ENCODE peak calls at places on chromosome 13, in ten cellular contexts. One of them, this sample, is unnamed.

GRCh38 chr13:103539265-103539664 is 473.0 kb upstream of the SLC10A2 start:
- DNase-seq in substantia nigra: peak; percentile 1
- DNase-seq in keratinocyte: no peak
- DNase-seq in fibroblast of lung: no peak
- DNase-seq in cardiac muscle cell: no peak
- DNase-seq in left lung: no peak
- DNase-seq in GM23338: peak; percentile 26
- DNase-seq in heart left ventricle: no peak
- DNase-seq in Peyer's patch: no peak
- DNase-seq in A549: no peak
- DNase-seq in this sample: no peak

GRCh38 chr13:40351537-40352384 is 314.7 kb downstream of the FOXO1 start:
- DNase-seq in substantia nigra: no peak
- DNase-seq in keratinocyte: no peak
- DNase-seq in fibroblast of lung: no peak
- DNase-seq in cardiac muscle cell: no peak
- DNase-seq in left lung: no peak
- DNase-seq in GM23338: no peak
- DNase-seq in heart left ventricle: no peak
- DNase-seq in Peyer's patch: no peak
- DNase-seq in A549: no peak
- DNase-seq in this sample: no peak

GRCh38 chr13:79723462-79724116 is 242.6 kb downstream of the NDFIP2 start:
- DNase-seq in substantia nigra: no peak
- DNase-seq in keratinocyte: no peak
- DNase-seq in fibroblast of lung: no peak
- DNase-seq in cardiac muscle cell: peak; percentile 27
- DNase-seq in left lung: no peak
- DNase-seq in GM23338: no peak
- DNase-seq in heart left ventricle: peak; percentile 31
- DNase-seq in Peyer's patch: no peak
- DNase-seq in A549: no peak
- DNase-seq in this sample: no peak

GRCh38 chr13:100887729-100888151 is 213.1 kb upstream of the TMTC4 start:
- DNase-seq in substantia nigra: no peak
- DNase-seq in keratinocyte: no peak
- DNase-seq in fibroblast of lung: peak; percentile 46
- DNase-seq in cardiac muscle cell: peak; percentile 13
- DNase-seq in left lung: no peak
- DNase-seq in GM23338: no peak
- DNase-seq in heart left ventricle: no peak
- DNase-seq in Peyer's patch: no peak
- DNase-seq in A549: no peak
- DNase-seq in this sample: no peak

GRCh38 chr13:26968431-26969335 is 202.9 kb downstream of the USP12 start:
- DNase-seq in substantia nigra: no peak
- DNase-seq in keratinocyte: no peak
- DNase-seq in fibroblast of lung: no peak
- DNase-seq in cardiac muscle cell: peak; percentile 41
- DNase-seq in left lung: no peak
- DNase-seq in GM23338: no peak
- DNase-seq in heart left ventricle: no peak
- DNase-seq in Peyer's patch: peak; percentile 82
- DNase-seq in A549: no peak
- DNase-seq in this sample: no peak

GRCh38 chr13:31503626-31504025 is 235.7 kb upstream of the RXFP2 start:
- DNase-seq in substantia nigra: no peak
- DNase-seq in keratinocyte: no peak
- DNase-seq in fibroblast of lung: no peak
- DNase-seq in cardiac muscle cell: no peak
- DNase-seq in left lung: no peak
- DNase-seq in GM23338: no peak
- DNase-seq in heart left ventricle: no peak
- DNase-seq in Peyer's patch: no peak
- DNase-seq in A549: no peak
- DNase-seq in this sample: no peak

GRCh38 chr13:50910483-50910805 is 853 bp downstream of the RNASEH2B start:
- DNase-seq in substantia nigra: no peak
- DNase-seq in keratinocyte: no peak
- DNase-seq in fibroblast of lung: peak; percentile 54
- DNase-seq in cardiac muscle cell: peak; percentile 46
- DNase-seq in left lung: no peak
- DNase-seq in GM23338: peak; percentile 68
- DNase-seq in heart left ventricle: peak; percentile 41
- DNase-seq in Peyer's patch: no peak
- DNase-seq in A549: peak; percentile 25
- DNase-seq in this sample: no peak

GRCh38 chr13:50917572-50917971 is 8.0 kb downstream of the RNASEH2B start:
- DNase-seq in substantia nigra: no peak
- DNase-seq in keratinocyte: no peak
- DNase-seq in fibroblast of lung: no peak
- DNase-seq in cardiac muscle cell: no peak
- DNase-seq in left lung: no peak
- DNase-seq in GM23338: no peak
- DNase-seq in heart left ventricle: no peak
- DNase-seq in Peyer's patch: no peak
- DNase-seq in A549: no peak
- DNase-seq in this sample: no peak

GRCh38 chr13:79423801-79424642 is 18.0 kb upstream of the RBM26 start:
- DNase-seq in substantia nigra: no peak
- DNase-seq in keratinocyte: no peak
- DNase-seq in fibroblast of lung: peak; percentile 76
- DNase-seq in cardiac muscle cell: peak; percentile 71
- DNase-seq in left lung: no peak
- DNase-seq in GM23338: peak; percentile 75
- DNase-seq in heart left ventricle: no peak
- DNase-seq in Peyer's patch: no peak
- DNase-seq in A549: no peak
- DNase-seq in this sample: no peak

GRCh38 chr13:50123515-50123861 is 108.2 kb downstream of the KCNRG start:
- DNase-seq in substantia nigra: no peak
- DNase-seq in keratinocyte: no peak
- DNase-seq in fibroblast of lung: no peak
- DNase-seq in cardiac muscle cell: no peak
- DNase-seq in left lung: no peak
- DNase-seq in GM23338: no peak
- DNase-seq in heart left ventricle: no peak
- DNase-seq in Peyer's patch: no peak
- DNase-seq in A549: no peak
- DNase-seq in this sample: no peak

DNA sequence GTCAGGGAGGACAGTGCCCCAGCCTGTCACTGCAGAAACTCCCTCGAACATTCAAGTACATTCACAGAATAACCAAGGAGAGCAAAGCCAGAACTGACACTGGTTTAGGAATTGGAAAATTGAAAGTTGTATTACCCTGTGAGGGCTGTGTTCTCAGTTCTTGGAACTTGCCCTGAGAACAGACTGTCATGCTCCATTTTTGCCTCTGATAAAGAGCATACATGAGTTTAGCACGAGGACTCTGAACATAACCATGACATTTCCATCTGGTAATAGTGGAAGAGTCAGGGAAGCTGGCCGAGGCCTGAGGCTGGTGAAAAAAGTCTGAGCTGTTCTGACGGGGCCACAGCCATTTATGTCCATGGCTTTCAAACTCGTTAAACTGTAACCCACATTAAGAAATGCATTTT is 15.2 kb upstream of the SLC25A30 start:
- DNase-seq in substantia nigra: no peak
- DNase-seq in keratinocyte: no peak
- DNase-seq in fibroblast of lung: no peak
- DNase-seq in cardiac muscle cell: no peak
- DNase-seq in left lung: no peak
- DNase-seq in GM23338: no peak
- DNase-seq in heart left ventricle: no peak
- DNase-seq in Peyer's patch: no peak
- DNase-seq in A549: no peak
- DNase-seq in this sample: no peak
- H3K27ac ChIP-seq in substantia nigra: no peak overlapping the region
- H3K27ac ChIP-seq in keratinocyte: no peak overlapping the region
- H3K27ac ChIP-seq in fibroblast of lung: no peak overlapping the region
- H3K27ac ChIP-seq in cardiac muscle cell: peak overlapping the region; percentile 76
- H3K27ac ChIP-seq in left lung: no peak overlapping the region
- H3K27ac ChIP-seq in GM23338: no peak overlapping the region
- H3K27ac ChIP-seq in heart left ventricle: peak overlapping the region; percentile 85
- H3K27ac ChIP-seq in Peyer's patch: peak overlapping the region; percentile 34
- H3K27ac ChIP-seq in A549: no peak overlapping the region
- H3K27ac ChIP-seq in this sample: no peak overlapping the region

DNA sequence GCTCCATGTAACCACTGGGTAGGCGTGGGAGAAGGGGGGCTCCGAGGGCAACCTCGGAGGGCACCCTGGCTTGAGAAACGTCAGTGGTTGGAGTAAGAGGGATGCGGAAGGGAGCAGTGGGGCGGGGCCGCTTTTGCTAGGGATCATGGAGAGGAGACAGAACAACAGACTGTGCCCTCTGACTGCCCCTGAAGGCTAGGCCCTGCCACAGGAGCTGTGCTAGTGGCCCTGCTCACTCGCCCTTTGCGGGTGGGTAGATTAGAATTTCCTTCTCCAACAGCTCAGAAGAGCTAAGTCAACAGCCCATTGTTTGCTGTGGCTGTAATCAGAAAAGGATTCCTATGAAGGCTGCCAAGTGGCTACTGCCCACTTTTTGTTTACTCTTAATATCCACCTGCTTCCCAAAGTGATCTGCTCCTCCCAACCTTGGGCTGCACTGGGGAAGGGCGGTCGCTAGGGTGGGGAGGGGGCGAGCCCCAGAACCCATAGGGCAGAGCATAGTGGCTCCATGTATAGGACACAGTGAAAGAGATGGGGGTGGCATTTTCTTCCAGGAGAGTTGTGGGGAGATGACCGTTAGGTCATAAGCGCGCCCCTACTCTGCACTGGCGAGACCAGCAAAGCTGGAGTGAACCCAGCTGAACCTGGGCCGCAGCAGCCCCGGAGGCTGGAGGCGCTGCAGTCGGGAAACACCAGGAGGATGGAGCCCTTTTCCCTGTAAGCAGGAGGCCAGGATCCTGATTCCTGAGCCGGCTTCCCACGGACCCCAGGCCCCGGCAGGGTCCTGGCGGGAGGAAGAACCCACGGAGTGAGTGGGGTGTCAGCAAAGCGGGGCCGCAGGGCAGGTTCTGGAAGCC is 1.9 kb upstream of the C1QTNF9 start:
- DNase-seq in substantia nigra: no peak
- DNase-seq in keratinocyte: no peak
- DNase-seq in fibroblast of lung: no peak
- DNase-seq in cardiac muscle cell: peak; percentile 3
- DNase-seq in left lung: peak; percentile 76
- DNase-seq in GM23338: no peak
- DNase-seq in heart left ventricle: no peak
- DNase-seq in Peyer's patch: no peak
- DNase-seq in A549: no peak
- DNase-seq in this sample: no peak
- H3K27ac ChIP-seq in substantia nigra: no peak overlapping the region
- H3K27ac ChIP-seq in keratinocyte: no peak overlapping the region
- H3K27ac ChIP-seq in fibroblast of lung: no peak overlapping the region
- H3K27ac ChIP-seq in cardiac muscle cell: no peak overlapping the region
- H3K27ac ChIP-seq in left lung: no peak overlapping the region
- H3K27ac ChIP-seq in GM23338: no peak overlapping the region
- H3K27ac ChIP-seq in heart left ventricle: peak overlapping the region; percentile 14
- H3K27ac ChIP-seq in Peyer's patch: no peak overlapping the region
- H3K27ac ChIP-seq in A549: no peak overlapping the region
- H3K27ac ChIP-seq in this sample: no peak overlapping the region

GRCh38 chr13:48487968-48488367 is 44.9 kb downstream of the RCBTB2 start:
- DNase-seq in substantia nigra: no peak
- DNase-seq in keratinocyte: no peak
- DNase-seq in fibroblast of lung: no peak
- DNase-seq in cardiac muscle cell: no peak
- DNase-seq in left lung: no peak
- DNase-seq in GM23338: no peak
- DNase-seq in heart left ventricle: no peak
- DNase-seq in Peyer's patch: no peak
- DNase-seq in A549: no peak
- DNase-seq in this sample: no peak
- H3K27ac ChIP-seq in substantia nigra: no peak overlapping the region
- H3K27ac ChIP-seq in keratinocyte: no peak overlapping the region
- H3K27ac ChIP-seq in fibroblast of lung: no peak overlapping the region
- H3K27ac ChIP-seq in cardiac muscle cell: no peak overlapping the region
- H3K27ac ChIP-seq in left lung: no peak overlapping the region
- H3K27ac ChIP-seq in GM23338: no peak overlapping the region
- H3K27ac ChIP-seq in heart left ventricle: no peak overlapping the region
- H3K27ac ChIP-seq in Peyer's patch: no peak overlapping the region
- H3K27ac ChIP-seq in A549: no peak overlapping the region
- H3K27ac ChIP-seq in this sample: no peak overlapping the region

GRCh38 chr13:46296465-46296822 is 84.7 kb downstream of the LRRC63 start:
- DNase-seq in substantia nigra: no peak
- DNase-seq in keratinocyte: no peak
- DNase-seq in fibroblast of lung: no peak
- DNase-seq in cardiac muscle cell: no peak
- DNase-seq in left lung: no peak
- DNase-seq in GM23338: no peak
- DNase-seq in heart left ventricle: no peak
- DNase-seq in Peyer's patch: no peak
- DNase-seq in A549: no peak
- DNase-seq in this sample: no peak

GRCh38 chr13:46297338-46297737 is 85.6 kb downstream of the LRRC63 start:
- DNase-seq in substantia nigra: no peak
- DNase-seq in keratinocyte: no peak
- DNase-seq in fibroblast of lung: peak; percentile 70
- DNase-seq in cardiac muscle cell: peak; percentile 58
- DNase-seq in left lung: no peak
- DNase-seq in GM23338: no peak
- DNase-seq in heart left ventricle: no peak
- DNase-seq in Peyer's patch: no peak
- DNase-seq in A549: no peak
- DNase-seq in this sample: peak; percentile 25

GRCh38 chr13:46295531-46296464 is 84.1 kb downstream of the LRRC63 start:
- DNase-seq in substantia nigra: no peak
- DNase-seq in keratinocyte: peak; percentile 9
- DNase-seq in fibroblast of lung: peak; percentile 98
- DNase-seq in cardiac muscle cell: peak; percentile 97
- DNase-seq in left lung: peak; percentile 43
- DNase-seq in GM23338: no peak
- DNase-seq in heart left ventricle: peak; percentile 35
- DNase-seq in Peyer's patch: no peak
- DNase-seq in A549: no peak
- DNase-seq in this sample: peak; percentile 86

GRCh38 chr13:46296920-46297319 is 85.2 kb downstream of the LRRC63 start:
- DNase-seq in substantia nigra: no peak
- DNase-seq in keratinocyte: peak; percentile 21
- DNase-seq in fibroblast of lung: peak; percentile 94
- DNase-seq in cardiac muscle cell: peak; percentile 95
- DNase-seq in left lung: no peak
- DNase-seq in GM23338: no peak
- DNase-seq in heart left ventricle: no peak
- DNase-seq in Peyer's patch: no peak
- DNase-seq in A549: no peak
- DNase-seq in this sample: no peak
- H3K27ac ChIP-seq in substantia nigra: no peak overlapping the region
- H3K27ac ChIP-seq in keratinocyte: peak overlapping the region; percentile 68
- H3K27ac ChIP-seq in fibroblast of lung: peak overlapping the region; percentile 36
- H3K27ac ChIP-seq in cardiac muscle cell: no peak overlapping the region
- H3K27ac ChIP-seq in left lung: peak overlapping the region; percentile 87
- H3K27ac ChIP-seq in GM23338: no peak overlapping the region
- H3K27ac ChIP-seq in heart left ventricle: no peak overlapping the region
- H3K27ac ChIP-seq in Peyer's patch: no peak overlapping the region
- H3K27ac ChIP-seq in A549: peak overlapping the region; percentile 68
- H3K27ac ChIP-seq in this sample: peak overlapping the region; percentile 77

GRCh38 chr13:98998831-98999634 is 21.2 kb upstream of the DOCK9 start:
- DNase-seq in substantia nigra: no peak
- DNase-seq in keratinocyte: no peak
- DNase-seq in fibroblast of lung: peak; percentile 38
- DNase-seq in cardiac muscle cell: no peak
- DNase-seq in left lung: no peak
- DNase-seq in GM23338: no peak
- DNase-seq in heart left ventricle: no peak
- DNase-seq in Peyer's patch: no peak
- DNase-seq in A549: no peak
- DNase-seq in this sample: peak; percentile 61
- H3K27ac ChIP-seq in substantia nigra: no peak overlapping the region
- H3K27ac ChIP-seq in keratinocyte: peak overlapping the region; percentile 80
- H3K27ac ChIP-seq in fibroblast of lung: no peak overlapping the region
- H3K27ac ChIP-seq in cardiac muscle cell: no peak overlapping the region
- H3K27ac ChIP-seq in left lung: no peak overlapping the region
- H3K27ac ChIP-seq in GM23338: no peak overlapping the region
- H3K27ac ChIP-seq in heart left ventricle: peak overlapping the region; percentile 62
- H3K27ac ChIP-seq in Peyer's patch: no peak overlapping the region
- H3K27ac ChIP-seq in A549: no peak overlapping the region
- H3K27ac ChIP-seq in this sample: peak overlapping the region; percentile 38